ENCODE peak calls at places on chromosome 22, in seven cellular contexts. A, V, P, U, O, M and N are unnamed samples.

GRCh38 chr22:30208631-30209603 is 37.6 kb downstream of the LIF start:
- DNase-seq in A (peak; percentile 54), V (peak; percentile 84), P (peak; percentile 73), U (no peak), O (peak; percentile 63), M (peak; percentile 99), N (peak; percentile 74)

GRCh38 chr22:50146440-50147228 is 23.9 kb upstream of the PANX2 start:
- DNase-seq in A (no peak), V (peak; percentile 65), P (peak; percentile 59), U (no peak), O (peak; percentile 66), M (peak; percentile 80), N (peak; percentile 81)

GRCh38 chr22:50112151-50113118 is 22.6 kb downstream of the MOV10L1 start:
- DNase-seq in A (no peak), V (peak; percentile 36), P (no peak), U (no peak), O (no peak), M (peak; percentile 70), N (no peak)

GRCh38 chr22:19429950-19430889 is 1.3 kb downstream of the HIRA start:
- DNase-seq in A (peak; percentile 36), V (no peak), P (peak; percentile 15), U (no peak), O (peak; percentile 36), M (peak; percentile 74), N (no peak)

GRCh38 chr22:37474447-37475090 is 11.6 kb downstream of the MFNG start:
- DNase-seq in A (no peak), V (no peak), P (no peak), U (no peak), O (peak; percentile 7), M (no peak), N (no peak)

GRCh38 chr22:24090581-24090980 is 79.5 kb downstream of the CABIN1 start:
- DNase-seq in A (no peak), V (no peak), P (no peak), U (no peak), O (no peak), M (no peak), N (no peak)

GRCh38 chr22:31342389-31343125 is 3.6 kb downstream of the PATZ1 start:
- DNase-seq in A (no peak), V (no peak), P (no peak), U (no peak), O (no peak), M (no peak), N (no peak)

GRCh38 chr22:45750626-45751025 is 79.0 kb downstream of the ATXN10 start:
- DNase-seq in A (no peak), V (no peak), P (no peak), U (no peak), O (no peak), M (no peak), N (no peak)

GRCh38 chr22:24593810-24594568 is 1.1 kb upstream of the LRRC75B start:
- DNase-seq in A (no peak), V (no peak), P (no peak), U (no peak), O (no peak), M (no peak), N (no peak)

GRCh38 chr22:25833676-25834075 is 91.7 kb downstream of the MYO18B start:
- DNase-seq in A (no peak), V (no peak), P (no peak), U (no peak), O (no peak), M (no peak), N (no peak)

GRCh38 chr22:42937164-42937854 is 77.6 kb downstream of the PACSIN2 start:
- DNase-seq in A (peak; percentile 48), V (no peak), P (no peak), U (no peak), O (no peak), M (peak; percentile 73), N (peak; percentile 40)

GRCh38 chr22:20463324-20464095 is 25.9 kb upstream of the SCARF2 start:
- DNase-seq in A (no peak), V (no peak), P (no peak), U (no peak), O (no peak), M (no peak), N (peak; percentile 28)

GRCh38 chr22:31144223-31144622 is 3.9 kb upstream of the PLA2G3 start:
- DNase-seq in A (no peak), V (no peak), P (no peak), U (no peak), O (no peak), M (no peak), N (no peak)

DNA sequence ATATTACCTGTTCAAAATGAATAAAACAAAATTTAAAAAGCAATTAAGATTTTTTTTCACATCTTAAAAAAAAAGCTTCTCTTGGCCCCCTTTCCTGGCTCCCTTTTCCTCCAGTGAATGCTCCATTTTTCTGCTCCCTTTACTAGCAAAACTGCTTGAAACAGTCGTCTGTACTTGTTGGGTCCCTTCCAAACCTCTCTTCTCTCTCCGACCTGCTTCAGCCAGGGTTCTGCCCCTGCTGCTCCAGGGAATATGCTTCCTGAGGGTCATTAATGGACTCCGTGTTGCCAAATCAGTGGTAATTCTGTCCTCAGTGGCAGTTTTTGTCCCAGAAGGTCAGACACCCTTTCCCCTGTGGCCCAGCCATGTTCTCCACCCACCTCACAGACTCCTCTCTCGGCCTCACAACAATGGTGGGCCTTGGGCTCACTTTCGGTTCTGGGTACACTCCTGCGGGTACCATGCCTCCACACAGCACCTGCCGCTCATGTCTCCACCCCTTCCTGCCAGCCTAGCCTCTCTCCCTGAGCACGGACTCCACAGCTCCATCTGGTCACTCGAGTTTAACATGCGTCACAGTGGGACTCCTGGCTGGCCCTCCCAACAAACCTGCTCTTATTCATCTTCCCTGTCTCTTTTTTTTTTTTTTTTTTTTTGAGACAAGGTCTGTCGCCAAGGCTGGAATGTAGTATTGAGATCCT is 7.8 kb upstream of the POLR3H start:
- DNase-seq in A (no peak), V (no peak), P (no peak), U (no peak), O (no peak), M (no peak), N (no peak)
- H3K4me3 ChIP-seq in A (no peak overlapping the region), V (no peak overlapping the region), P (no peak overlapping the region), U (no peak overlapping the region), O (no peak overlapping the region), M (no peak overlapping the region), N (no peak overlapping the region)

GRCh38 chr22:48666620-48667019 is 1161.1 kb downstream of the BRD1 start:
- DNase-seq in A (peak; percentile 62), V (no peak), P (no peak), U (no peak), O (no peak), M (no peak), N (no peak)
- H3K4me3 ChIP-seq in A (no peak overlapping the region), V (no peak overlapping the region), P (no peak overlapping the region), U (no peak overlapping the region), O (no peak overlapping the region), M (no peak overlapping the region), N (no peak overlapping the region)

DNA sequence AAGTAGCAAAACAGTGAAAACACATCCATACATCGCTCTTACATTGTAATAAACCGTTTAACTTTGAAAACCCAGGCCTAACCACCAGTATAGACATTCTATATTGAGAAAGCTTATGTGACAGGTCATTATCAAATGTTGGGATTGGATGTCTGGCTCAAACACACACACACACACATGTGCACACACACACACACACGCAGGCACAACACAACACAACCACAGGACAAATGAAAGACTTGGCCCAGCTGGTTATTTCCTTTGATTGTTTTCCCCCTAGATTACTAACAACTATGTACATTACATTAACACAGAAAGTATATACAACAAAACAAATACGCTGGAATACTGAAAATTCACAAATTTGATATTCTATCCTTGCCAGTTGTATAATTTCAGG is 119.7 kb downstream of the APOL5 start:
- DNase-seq in A (no peak), V (no peak), P (no peak), U (no peak), O (no peak), M (peak; percentile 18), N (no peak)
- H3K4me3 ChIP-seq in A (peak overlapping the region; percentile 4), V (peak overlapping the region; percentile 6), P (no peak overlapping the region), U (no peak overlapping the region), O (peak overlapping the region; percentile 1), M (peak overlapping the region; percentile 63), N (peak overlapping the region; percentile 67)

DNA sequence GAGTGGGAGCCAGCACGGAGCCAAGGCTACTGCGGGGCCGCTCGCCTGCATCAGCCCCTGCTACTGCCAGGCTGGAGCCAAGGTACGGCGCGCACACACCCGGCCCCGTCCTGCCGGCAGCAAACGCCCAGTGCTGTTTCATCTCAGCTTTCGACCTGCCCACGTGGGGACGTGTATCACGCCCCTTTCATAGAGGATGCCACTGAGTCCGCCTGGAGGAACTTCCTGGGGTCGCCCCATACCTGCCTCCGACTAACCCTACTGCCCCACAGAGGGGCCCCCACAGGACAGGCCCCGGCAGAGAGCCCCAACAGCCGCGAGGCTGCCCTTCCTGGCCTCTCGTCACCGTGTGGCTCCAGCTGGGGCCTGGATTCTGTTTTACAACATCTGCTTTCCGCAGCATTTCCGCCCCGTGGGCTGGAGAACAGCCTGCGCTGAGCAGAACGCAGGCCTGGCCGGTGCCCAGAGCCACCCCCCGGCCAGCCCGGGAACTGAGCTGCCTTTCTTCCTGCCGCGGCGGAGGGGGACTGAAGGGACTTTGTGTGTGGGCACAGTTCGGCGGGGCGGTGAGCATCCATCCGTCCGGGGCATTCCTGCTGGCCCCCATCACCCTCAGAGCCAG is 22.9 kb upstream of the ARHGAP8 start:
- DNase-seq in A (no peak), V (peak; percentile 74), P (peak; percentile 61), U (no peak), O (no peak), M (peak; percentile 61), N (peak; percentile 60)
- H3K4me3 ChIP-seq in A (no peak overlapping the region), V (peak overlapping the region; percentile 19), P (peak overlapping the region; percentile 8), U (no peak overlapping the region), O (no peak overlapping the region), M (no peak overlapping the region), N (no peak overlapping the region)

DNA sequence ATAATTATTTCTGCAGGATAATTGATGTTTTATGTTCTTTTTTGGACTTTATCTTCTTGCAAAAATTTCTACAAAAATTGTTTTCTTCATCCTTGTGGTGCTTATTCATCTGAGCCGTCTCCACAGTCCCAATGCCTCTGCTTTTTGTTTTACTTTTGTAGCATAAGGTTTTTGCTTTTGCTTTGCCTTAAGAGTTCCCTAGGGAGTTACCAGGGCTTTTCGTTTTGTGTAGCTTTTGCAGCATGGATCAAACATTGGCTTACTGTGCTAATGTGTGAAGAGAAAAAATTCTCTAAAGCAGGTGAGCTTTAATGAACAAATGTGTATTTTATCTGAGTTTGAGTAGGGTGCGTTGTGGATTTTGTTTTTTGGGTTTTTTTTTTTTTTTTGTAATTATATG is 11.8 kb downstream of the XBP1 start:
- DNase-seq in A (no peak), V (no peak), P (no peak), U (no peak), O (no peak), M (no peak), N (no peak)
- H3K4me3 ChIP-seq in A (no peak overlapping the region), V (no peak overlapping the region), P (no peak overlapping the region), U (no peak overlapping the region), O (no peak overlapping the region), M (no peak overlapping the region), N (no peak overlapping the region)

GRCh38 chr22:41478891-41479521 is 10.1 kb downstream of the ACO2 start:
- DNase-seq in A (no peak), V (no peak), P (no peak), U (peak; percentile 61), O (no peak), M (peak; percentile 21), N (peak; percentile 79)
- H3K4me3 ChIP-seq in A (no peak overlapping the region), V (no peak overlapping the region), P (no peak overlapping the region), U (peak overlapping the region; percentile 38), O (no peak overlapping the region), M (no peak overlapping the region), N (peak overlapping the region; percentile 3)